ENCODE peak calls at places on chromosome 10, in eight cellular contexts. L is mammary epithelial cell, V is anterior cingulate cortex, C is heart left ventricle, Z is prostate gland, X is brain microvascular endothelial cell, Y is T-cell, E is RPMI8226. S is an unnamed sample.

GRCh38 chr10:86190291-86190690 is 176.3 kb downstream of the GRID1 start:
- DNase-seq in Z (no peak), E (no peak), V (no peak), C (no peak), X (no peak), Y (no peak), L (no peak), S (no peak)

GRCh38 chr10:105188737-105189463 is 547.8 kb downstream of the SORCS3 start:
- DNase-seq in Z (no peak), X (no peak), L (peak), C (no peak), Y (no peak), E (no peak), V (no peak), S (no peak)

GRCh38 chr10:119104653-119105024 is 726 bp downstream of the DENND10 start:
- DNase-seq in V (peak), Z (no peak), C (no peak), E (no peak), Y (no peak), L (peak), X (no peak), S (no peak)

GRCh38 chr10:26491934-26492333 is 53.8 kb downstream of the APBB1IP start:
- DNase-seq in Z (no peak), E (no peak), V (no peak), X (no peak), C (no peak), L (no peak), Y (no peak), S (no peak)

GRCh38 chr10:84160663-84161362 is 12.8 kb upstream of the GPR15LG start:
- DNase-seq in X (no peak), C (no peak), L (no peak), Z (no peak), Y (no peak), V (no peak), E (no peak), S (no peak)

GRCh38 chr10:88831709-88832108 is 19.9 kb downstream of the ANKRD22 start:
- DNase-seq in X (no peak), E (no peak), Y (peak), C (no peak), V (no peak), Z (no peak), L (no peak), S (no peak)

GRCh38 chr10:69619626-69620025 is 10.4 kb upstream of the FAM241B start:
- DNase-seq in Y (no peak), X (no peak), E (no peak), V (no peak), Z (no peak), L (no peak), C (no peak), S (no peak)

GRCh38 chr10:15313034-15313433 is 58.1 kb downstream of the FAM171A1 start:
- DNase-seq in V (peak), Y (no peak), Z (no peak), X (no peak), E (no peak), C (no peak), L (no peak), S (peak)

GRCh38 chr10:3455385-3456334 is 283.1 kb upstream of the PITRM1 start:
- DNase-seq in E (no peak), Y (peak), X (peak), V (no peak), Z (no peak), L (peak), C (no peak), S (no peak)

GRCh38 chr10:101536800-101537199 is 51.3 kb downstream of the POLL start:
- DNase-seq in V (no peak), C (no peak), E (peak), X (no peak), L (peak), Z (no peak), Y (no peak), S (no peak)

S was measured in dorsolateral prefrontal cortex.